ENCODE peak calls at places on chromosomes 2 and 18, in five cellular contexts. W is fibroblast of lung, J is body of pancreas, K is AG04450, D is neural progenitor cell. Q is an unnamed sample.

GRCh38 chr2:49940616-49941015 is 786.3 kb upstream of the FSHR start:
- DNase-seq in J (no peak), D (no peak), W (no peak), K (no peak), Q (peak; percentile 1)

GRCh38 chr18:50011813-50012445 is 183.0 kb downstream of the MYO5B start:
- DNase-seq in J (no peak), K (peak; percentile 8), W (peak; percentile 89), D (no peak), Q (peak; percentile 1)

GRCh38 chr2:44551001-44551400 is 189.3 kb downstream of the CAMKMT start:
- DNase-seq in D (no peak), J (no peak), W (peak; percentile 15), K (no peak), Q (no peak)

GRCh38 chr2:26455801-26456700 is 21.9 kb downstream of the OTOF start:
- DNase-seq in W (no peak), J (peak; percentile 58), D (no peak), K (no peak), Q (no peak)

GRCh38 chr2:197294260-197294659 is 16.3 kb downstream of the ANKRD44 start:
- DNase-seq in J (no peak), K (no peak), W (no peak), D (no peak), Q (no peak)

GRCh38 chr2:184463866-184464248 is 134.5 kb upstream of the ZNF804A start:
- DNase-seq in K (no peak), D (no peak), W (no peak), J (no peak), Q (no peak)

GRCh38 chr2:66440692-66441091 is 5.8 kb downstream of the MEIS1 start:
- DNase-seq in K (no peak), D (peak; percentile 74), J (peak; percentile 31), W (no peak), Q (peak; percentile 5)

GRCh38 chr18:6414723-6415362 is at the start of gene L3MBTL4:
- DNase-seq in K (no peak), J (peak; percentile 73), D (peak; percentile 53), W (no peak), Q (peak; percentile 13)

GRCh38 chr18:34976084-34976483 is 65.1 kb upstream of the MAPRE2 start:
- DNase-seq in J (no peak), W (no peak), K (no peak), D (peak; percentile 14), Q (no peak)

DNA sequence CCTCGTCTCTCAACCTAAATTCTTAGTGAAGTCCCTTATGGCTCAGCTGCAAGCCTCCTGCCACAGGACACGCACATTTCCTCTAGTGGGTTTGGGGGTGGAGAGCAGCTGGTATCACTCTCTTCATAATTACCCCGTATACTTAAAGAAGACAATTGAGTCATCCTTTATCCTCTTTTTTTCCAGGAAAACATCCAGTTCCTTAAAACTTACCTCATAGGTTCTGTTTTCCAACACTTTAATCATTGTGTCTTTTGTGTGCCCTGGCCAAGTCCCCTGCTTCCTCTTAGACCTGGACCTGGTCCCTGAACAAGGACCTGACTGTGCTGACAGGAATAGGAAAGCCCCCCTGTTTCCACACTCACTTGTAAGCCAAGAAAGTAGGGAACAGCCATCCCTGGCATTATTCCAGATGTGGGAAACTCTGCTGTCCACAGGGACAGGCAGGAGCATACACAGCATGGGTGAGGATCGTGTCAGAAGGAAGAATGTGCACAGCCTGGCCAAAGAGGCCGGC is 42.3 kb upstream of the MYO1B start:
- DNase-seq in J (peak; percentile 46), W (peak; percentile 61), K (peak; percentile 34), D (no peak), Q (no peak)
- TF ChIP-seq CTCF in J (no peak), W (no peak), K (no peak), D (no peak), Q (no peak)

GRCh38 chr2:120952318-120952717 is 216.7 kb downstream of the GLI2 start:
- DNase-seq in D (no peak), W (peak; percentile 83), J (no peak), K (no peak), Q (no peak)

GRCh38 chr2:120955427-120955826 is 219.8 kb downstream of the GLI2 start:
- DNase-seq in W (peak; percentile 63), K (no peak), D (no peak), J (no peak), Q (no peak)

GRCh38 chr2:120953066-120953760 is 217.5 kb downstream of the GLI2 start:
- DNase-seq in W (no peak), D (no peak), K (no peak), J (no peak), Q (no peak)

GRCh38 chr2:120954939-120955338 is 219.3 kb downstream of the GLI2 start:
- DNase-seq in K (no peak), D (no peak), J (peak; percentile 73), W (no peak), Q (no peak)

DNA sequence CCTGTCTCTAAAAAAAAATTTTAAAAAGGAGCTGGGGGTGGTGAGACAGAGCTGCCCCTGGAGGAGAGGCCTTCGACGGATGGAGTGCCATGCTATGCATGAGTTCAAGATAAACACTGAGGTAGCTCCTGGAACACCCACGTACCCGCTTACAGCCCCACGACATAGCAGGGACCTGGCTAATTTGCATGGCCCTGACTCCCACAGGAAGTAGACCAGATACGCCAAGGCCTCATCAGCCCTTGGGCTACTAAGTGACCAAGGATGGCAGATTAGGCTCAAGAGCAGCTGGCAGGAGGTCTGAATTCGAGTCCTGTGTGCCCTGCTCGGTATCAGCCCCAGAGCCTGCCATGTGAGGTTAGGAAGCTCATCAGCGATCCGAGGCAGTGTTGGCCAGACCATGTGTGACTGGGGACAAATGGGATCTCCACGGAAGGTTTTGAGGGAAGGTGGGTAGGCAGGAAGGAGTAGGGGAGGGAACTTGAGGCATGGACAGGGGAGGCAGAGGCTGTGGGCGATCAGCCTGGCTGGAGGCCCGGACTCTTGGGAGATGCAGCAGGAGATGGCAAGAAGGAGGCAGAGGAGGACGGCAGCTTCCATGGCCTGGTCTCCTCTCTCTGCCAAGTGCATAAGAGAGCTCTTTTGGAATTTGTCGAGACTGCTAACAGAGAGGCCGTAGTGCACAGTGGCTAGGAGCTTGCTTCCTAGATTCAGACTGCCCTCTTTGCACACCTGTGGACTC is 218.3 kb downstream of the GLI2 start:
- DNase-seq in K (no peak), D (no peak), W (no peak), J (no peak), Q (no peak)
- H3K27ac ChIP-seq in K (no peak overlapping the region), D (no peak overlapping the region), W (no peak overlapping the region), J (no peak overlapping the region), Q (no peak overlapping the region)

DNA sequence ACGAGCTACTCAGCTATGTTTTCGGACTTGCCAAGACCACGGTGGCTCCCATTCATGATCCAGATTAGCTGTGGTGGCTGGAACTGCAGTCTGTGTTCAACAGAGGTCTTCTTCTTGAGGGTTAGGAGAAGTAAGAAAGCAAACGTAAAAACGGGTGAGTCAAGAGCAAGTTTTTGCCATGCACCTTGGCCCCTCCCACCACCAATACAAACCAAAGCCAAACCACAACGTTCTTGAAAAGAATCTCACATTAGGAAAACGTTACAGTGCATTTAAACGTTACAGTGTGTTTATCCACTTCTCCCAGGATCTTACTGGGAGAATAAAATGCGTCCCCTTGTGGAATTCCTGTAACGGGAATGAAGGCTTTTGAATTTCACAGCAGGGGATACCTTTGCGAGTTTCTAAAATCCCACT is 725 bp downstream of the FBXO48 start:
- DNase-seq in D (peak; percentile 44), K (peak; percentile 38), W (peak; percentile 91), J (peak; percentile 21), Q (no peak)
- TF ChIP-seq CTCF in D (peak; percentile 4), K (peak; percentile 47), W (peak; percentile 37), J (no peak), Q (peak; percentile 16)

DNA sequence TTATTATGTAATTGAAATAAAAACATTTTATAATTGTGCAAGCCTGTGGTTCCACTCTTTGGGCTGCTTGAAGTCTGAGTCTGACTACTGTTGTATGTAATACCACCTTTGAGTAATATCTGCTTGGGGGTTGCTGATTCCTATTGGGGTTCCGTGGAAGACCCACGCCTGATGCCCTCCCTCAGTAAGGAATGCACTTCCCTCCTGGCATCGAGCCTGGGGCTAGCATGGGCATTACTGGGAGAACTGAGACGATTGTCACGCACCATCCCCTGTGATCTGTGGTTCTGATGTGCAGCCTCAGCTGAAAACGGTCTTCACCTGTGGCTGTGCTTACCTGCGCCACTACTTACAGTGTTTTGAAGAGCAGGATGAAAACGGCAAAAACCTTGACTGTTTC is 32.7 kb upstream of the RBM44 start:
- DNase-seq in W (peak; percentile 23), D (no peak), J (no peak), K (no peak), Q (no peak)
- H3K27ac ChIP-seq in W (no peak overlapping the region), D (no peak overlapping the region), J (no peak overlapping the region), K (peak overlapping the region; percentile 12), Q (no peak overlapping the region)

DNA sequence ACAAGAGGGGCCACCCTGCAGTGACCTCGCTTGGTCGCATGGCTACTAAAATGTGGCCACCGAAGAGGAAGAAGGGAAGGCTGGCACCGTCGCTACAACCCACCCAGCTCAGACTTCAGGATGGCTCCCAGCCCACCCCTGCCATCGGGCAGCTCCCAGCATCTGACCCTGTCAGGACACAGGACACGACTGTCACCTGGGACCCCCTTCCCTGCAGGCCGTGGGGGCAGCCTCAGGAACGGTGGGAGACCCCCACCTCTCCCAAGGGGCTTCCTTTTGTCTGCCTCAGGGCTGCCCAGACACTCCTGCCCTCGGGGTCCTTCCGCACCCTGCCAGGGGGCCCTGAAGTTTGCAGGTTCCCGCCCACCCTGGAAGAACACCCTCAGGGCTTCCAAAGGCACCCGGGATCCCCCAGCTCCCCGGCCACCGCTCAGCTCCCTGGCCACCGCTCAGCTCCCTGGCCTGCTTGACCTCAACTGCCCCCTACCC is 7.7 kb downstream of the RTP5 start:
- DNase-seq in D (no peak), W (no peak), K (no peak), J (no peak), Q (no peak)
- TF ChIP-seq CTCF in D (no peak), W (no peak), K (no peak), J (no peak), Q (no peak)

GRCh38 chr2:230814616-230815015 is 50.1 kb upstream of the ITM2C start:
- DNase-seq in J (no peak), W (no peak), D (peak; percentile 22), K (peak; percentile 15), Q (no peak)
- H3K27ac ChIP-seq in J (no peak overlapping the region), W (no peak overlapping the region), D (no peak overlapping the region), K (no peak overlapping the region), Q (no peak overlapping the region)

DNA sequence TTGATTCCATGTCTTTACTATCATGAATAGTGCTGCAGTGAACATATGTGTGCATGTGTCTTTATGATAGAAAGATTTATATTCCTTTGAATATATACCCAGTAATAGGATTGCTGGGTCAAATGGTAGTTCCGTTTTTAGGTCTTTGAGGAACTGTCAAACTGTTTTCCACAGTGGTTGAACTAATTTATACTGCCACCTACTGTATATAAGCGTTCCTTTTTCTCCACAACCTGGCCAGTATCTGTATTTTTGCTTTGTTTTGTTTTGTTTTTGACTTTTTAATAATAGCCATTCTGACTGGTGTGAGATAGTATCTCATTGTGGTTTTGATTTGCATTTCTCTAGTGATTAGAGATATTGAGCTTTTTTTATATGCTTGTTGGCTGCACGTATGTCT is 641.6 kb downstream of the SUCLG1 start:
- DNase-seq in K (no peak), W (no peak), D (peak; percentile 10), J (no peak), Q (no peak)
- TF ChIP-seq CTCF in K (no peak), W (peak; percentile 10), D (peak; percentile 58), J (peak; percentile 10), Q (no peak)

GRCh38 chr2:61995515-61995914 is 90.0 kb downstream of the COMMD1 start:
- DNase-seq in W (no peak), D (no peak), K (no peak), J (no peak), Q (no peak)
- H3K27ac ChIP-seq in W (no peak overlapping the region), D (no peak overlapping the region), K (no peak overlapping the region), J (no peak overlapping the region), Q (no peak overlapping the region)